ENCODE peak calls at places on chromosome 13, in six cellular contexts. E, P, O, G, M and B are unnamed samples.

GRCh38 chr13:20198781-20199180 is 6.0 kb upstream of the GJB2 start:
- DNase-seq in E (no peak), P (no peak), O (no peak), G (no peak), M (no peak), B (no peak)

GRCh38 chr13:52925775-52926285 is 77.4 kb upstream of the PCDH8 start:
- DNase-seq in E (no peak), P (peak), O (no peak), G (no peak), M (no peak), B (no peak)

GRCh38 chr13:37364024-37364423 is 234.5 kb downstream of the POSTN start:
- DNase-seq in E (no peak), P (no peak), O (no peak), G (no peak), M (no peak), B (no peak)

GRCh38 chr13:111423168-111423785 is 102.8 kb downstream of the TEX29 start:
- DNase-seq in E (no peak), P (no peak), O (no peak), G (no peak), M (no peak), B (no peak)

GRCh38 chr13:84684048-84684662 is 801.9 kb upstream of the SLITRK1 start:
- DNase-seq in E (no peak), P (no peak), O (no peak), G (no peak), M (no peak), B (no peak)

GRCh38 chr13:59750860-59751259 is 412.9 kb downstream of the DIAPH3 start:
- DNase-seq in E (peak), P (no peak), O (no peak), G (peak), M (no peak), B (peak)

GRCh38 chr13:73618275-73618865 is 515.8 kb downstream of the KLF12 start:
- DNase-seq in E (no peak), P (no peak), O (no peak), G (no peak), M (no peak), B (no peak)

GRCh38 chr13:105031306-105031705 is 1504.2 kb downstream of the EFNB2 start:
- DNase-seq in E (no peak), P (no peak), O (no peak), G (no peak), M (no peak), B (no peak)

GRCh38 chr13:51453959-51454703 is 1.3 kb upstream of the INTS6 start:
- DNase-seq in E (no peak), P (peak), O (no peak), G (no peak), M (no peak), B (no peak)

GRCh38 chr13:50798923-50799322 is 44.6 kb downstream of the DLEU7 start:
- DNase-seq in E (no peak), P (no peak), O (no peak), G (no peak), M (no peak), B (no peak)

GRCh38 chr13:109394311-109394988 is 391.9 kb downstream of the IRS2 start:
- DNase-seq in E (no peak), P (no peak), O (no peak), G (no peak), M (no peak), B (no peak)

GRCh38 chr13:24148414-24149305 is 11.9 kb upstream of the SPATA13 start:
- DNase-seq in E (no peak), P (no peak), O (no peak), G (no peak), M (no peak), B (no peak)

GRCh38 chr13:27177852-27178251 is 6.2 kb upstream of the USP12 start:
- DNase-seq in E (no peak), P (no peak), O (no peak), G (no peak), M (no peak), B (no peak)

GRCh38 chr13:44756411-44756810 is 180.3 kb upstream of the TSC22D1 start:
- DNase-seq in E (no peak), P (no peak), O (no peak), G (no peak), M (no peak), B (no peak)

GRCh38 chr13:64154514-64154913 is 2738.9 kb upstream of the PCDH20 start:
- DNase-seq in E (no peak), P (no peak), O (no peak), G (no peak), M (no peak), B (no peak)

GRCh38 chr13:31670831-31671617 is 68.3 kb upstream of the RXFP2 start:
- DNase-seq in E (no peak), P (no peak), O (no peak), G (no peak), M (no peak), B (no peak)

GRCh38 chr13:66617786-66618185 is 612.4 kb downstream of the PCDH9 start:
- DNase-seq in E (no peak), P (no peak), O (no peak), G (no peak), M (no peak), B (no peak)

GRCh38 chr13:37277435-37278144 is 172.1 kb upstream of the CSNK1A1L start:
- DNase-seq in E (no peak), P (no peak), O (no peak), G (no peak), M (no peak), B (no peak)

GRCh38 chr13:23915308-23915707 is 18.0 kb upstream of the C1QTNF9B start:
- DNase-seq in E (no peak), P (no peak), O (no peak), G (no peak), M (no peak), B (no peak)

GRCh38 chr13:94849254-94849653 is 136.9 kb upstream of the SOX21 start:
- DNase-seq in E (no peak), P (no peak), O (no peak), G (no peak), M (no peak), B (no peak)

GRCh38 chr13:79085021-79085420 is 321.0 kb downstream of the RBM26 start:
- DNase-seq in E (no peak), P (no peak), O (no peak), G (no peak), M (no peak), B (no peak)

GRCh38 chr13:76799696-76800095 is 86.5 kb downstream of the KCTD12 start:
- DNase-seq in E (no peak), P (no peak), O (no peak), G (no peak), M (no peak), B (no peak)

GRCh38 chr13:112655898-112656297 is 33.9 kb upstream of the ATP11A start:
- DNase-seq in E (no peak), P (no peak), O (no peak), G (no peak), M (no peak), B (no peak)

GRCh38 chr13:33882804-33883203 is 64.9 kb downstream of the RFC3 start:
- DNase-seq in E (no peak), P (no peak), O (no peak), G (no peak), M (no peak), B (no peak)

GRCh38 chr13:53138369-53139036 is 109.9 kb downstream of the OLFM4 start:
- DNase-seq in E (no peak), P (peak), O (no peak), G (no peak), M (no peak), B (no peak)

GRCh38 chr13:26560456-26560855 is 3.0 kb downstream of the WASF3 start:
- DNase-seq in E (no peak), P (no peak), O (no peak), G (no peak), M (no peak), B (no peak)

GRCh38 chr13:49670828-49671227 is 20.5 kb downstream of the EBPL start:
- DNase-seq in E (no peak), P (no peak), O (no peak), G (no peak), M (no peak), B (no peak)

GRCh38 chr13:30274083-30274482 is 33.3 kb downstream of the KATNAL1 start:
- DNase-seq in E (no peak), P (no peak), O (no peak), G (no peak), M (no peak), B (no peak)

GRCh38 chr13:77019756-77020155 is 7.2 kb downstream of the FBXL3 start:
- DNase-seq in E (no peak), P (no peak), O (no peak), G (no peak), M (no peak), B (no peak)

GRCh38 chr13:44088911-44089851 is 209.5 kb downstream of the LACC1 start:
- DNase-seq in E (no peak), P (no peak), O (no peak), G (no peak), M (no peak), B (no peak)

GRCh38 chr13:56561327-56561726 is 579.4 kb upstream of the PRR20A start:
- DNase-seq in E (no peak), P (no peak), O (no peak), G (no peak), M (no peak), B (no peak)

GRCh38 chr13:82323101-82323500 is 1559.2 kb downstream of the SLITRK1 start:
- DNase-seq in E (no peak), P (no peak), O (no peak), G (no peak), M (no peak), B (no peak)

GRCh38 chr13:29583073-29583785 is 12.3 kb downstream of the SLC7A1 start:
- DNase-seq in E (no peak), P (no peak), O (no peak), G (no peak), M (no peak), B (no peak)

GRCh38 chr13:98468929-98469328 is 108.0 kb downstream of the STK24 start:
- DNase-seq in E (no peak), P (no peak), O (no peak), G (no peak), M (no peak), B (no peak)

GRCh38 chr13:30730526-30730925 is 4.8 kb upstream of the ALOX5AP start:
- DNase-seq in E (no peak), P (no peak), O (no peak), G (no peak), M (no peak), B (no peak)

GRCh38 chr13:39415403-39415802 is 187.6 kb downstream of the LHFPL6 start:
- DNase-seq in E (peak), P (peak), O (no peak), G (peak), M (peak), B (no peak)

GRCh38 chr13:113245858-113246791 is 36.7 kb downstream of the CUL4A start:
- DNase-seq in E (no peak), P (no peak), O (no peak), G (no peak), M (no peak), B (no peak)